ENCODE peak calls at places on chromosomes 1 and 21, in ten cellular contexts. C, Y, G, R, Z, T, W, H, N and U are unnamed samples.

GRCh38 chr1:101005191-101005590 is 20.4 kb downstream of the DPH5 start:
- DNase-seq in C (no peak), Y (no peak), G (no peak), R (no peak), Z (no peak), T (no peak), W (no peak), H (no peak), N (no peak), U (no peak)

GRCh38 chr1:31417148-31417547 is 4.1 kb downstream of the SERINC2 start:
- DNase-seq in C (no peak), Y (no peak), G (no peak), R (no peak), Z (no peak), T (no peak), W (no peak), H (no peak), N (no peak), U (no peak)

GRCh38 chr1:201696217-201696761 is 132.7 kb upstream of the IPO9 start:
- DNase-seq in C (peak; percentile 88), Y (peak; percentile 96), G (no peak), R (no peak), Z (no peak), T (peak; percentile 99), W (no peak), H (peak; percentile 91), N (peak; percentile 36), U (peak; percentile 74)

GRCh38 chr1:165900576-165901380 is 73.4 kb downstream of the UCK2 start:
- DNase-seq in C (peak; percentile 66), Y (no peak), G (no peak), R (peak; percentile 36), Z (peak; percentile 27), T (peak; percentile 55), W (no peak), H (peak; percentile 14), N (no peak), U (no peak)

GRCh38 chr1:15402809-15403450 is 6.8 kb upstream of the EFHD2 start:
- DNase-seq in C (no peak), Y (no peak), G (no peak), R (peak; percentile 68), Z (no peak), T (no peak), W (no peak), H (no peak), N (no peak), U (no peak)

GRCh38 chr21:31987696-31988095 is 114.9 kb downstream of the HUNK start:
- DNase-seq in C (no peak), Y (no peak), G (no peak), R (no peak), Z (no peak), T (no peak), W (no peak), H (no peak), N (no peak), U (no peak)

GRCh38 chr21:36422279-36423098 is 37.3 kb downstream of the CHAF1B start:
- DNase-seq in C (no peak), Y (peak; percentile 19), G (peak; percentile 8), R (peak; percentile 30), Z (peak; percentile 86), T (peak; percentile 69), W (peak; percentile 47), H (peak; percentile 67), N (peak; percentile 80), U (no peak)

GRCh38 chr1:145701306-145701862 is 5.8 kb downstream of the PDZK1 start:
- DNase-seq in C (no peak), Y (no peak), G (no peak), R (no peak), Z (no peak), T (peak; percentile 54), W (no peak), H (no peak), N (no peak), U (no peak)

GRCh38 chr1:93694833-93695232 is 13.2 kb upstream of the BCAR3 start:
- DNase-seq in C (no peak), Y (no peak), G (no peak), R (no peak), Z (peak; percentile 58), T (peak; percentile 39), W (no peak), H (no peak), N (peak; percentile 63), U (no peak)

GRCh38 chr1:152244576-152244975 is 20.6 kb upstream of the HRNR start:
- DNase-seq in C (no peak), Y (no peak), G (no peak), R (no peak), Z (no peak), T (peak; percentile 15), W (no peak), H (no peak), N (no peak), U (no peak)

GRCh38 chr1:38464071-38464661 is 395.4 kb downstream of the RRAGC start:
- DNase-seq in C (no peak), Y (no peak), G (no peak), R (no peak), Z (no peak), T (no peak), W (no peak), H (no peak), N (no peak), U (no peak)

GRCh38 chr1:99781798-99782197 is 15.4 kb upstream of the FRRS1 start:
- DNase-seq in C (no peak), Y (no peak), G (no peak), R (no peak), Z (no peak), T (no peak), W (no peak), H (no peak), N (no peak), U (no peak)

GRCh38 chr21:33229099-33229775 is 501 bp upstream of the IFNAR2 start:
- DNase-seq in C (no peak), Y (no peak), G (no peak), R (peak; percentile 26), Z (no peak), T (no peak), W (no peak), H (no peak), N (no peak), U (no peak)

GRCh38 chr1:54384921-54385726 is 21.1 kb downstream of the SSBP3 start:
- DNase-seq in C (no peak), Y (no peak), G (no peak), R (no peak), Z (no peak), T (peak; percentile 86), W (no peak), H (no peak), N (no peak), U (no peak)

GRCh38 chr1:40122865-40123264 is 25.8 kb upstream of the PPT1 start:
- DNase-seq in C (no peak), Y (no peak), G (no peak), R (no peak), Z (no peak), T (no peak), W (no peak), H (no peak), N (no peak), U (no peak)

GRCh38 chr1:233707153-233707905 is 93.4 kb downstream of the KCNK1 start:
- DNase-seq in C (no peak), Y (peak; percentile 11), G (no peak), R (no peak), Z (no peak), T (peak; percentile 39), W (no peak), H (no peak), N (peak; percentile 33), U (no peak)

GRCh38 chr1:168164771-168165170 is 14.0 kb upstream of the TIPRL start:
- DNase-seq in C (no peak), Y (no peak), G (no peak), R (no peak), Z (no peak), T (peak; percentile 31), W (no peak), H (no peak), N (no peak), U (no peak)

GRCh38 chr1:156898151-156898550 is 4.6 kb downstream of the PEAR1 start:
- DNase-seq in C (no peak), Y (no peak), G (no peak), R (no peak), Z (no peak), T (peak; percentile 82), W (no peak), H (peak; percentile 51), N (no peak), U (no peak)

GRCh38 chr1:246786606-246787238 is 62.5 kb downstream of the SCCPDH start:
- DNase-seq in C (no peak), Y (no peak), G (no peak), R (peak; percentile 48), Z (no peak), T (no peak), W (no peak), H (no peak), N (no peak), U (no peak)

GRCh38 chr1:209215826-209216225 is 367.7 kb upstream of the CAMK1G start:
- DNase-seq in C (no peak), Y (no peak), G (no peak), R (no peak), Z (no peak), T (no peak), W (no peak), H (no peak), N (no peak), U (no peak)

GRCh38 chr1:154490327-154490726 is 11.7 kb upstream of the TDRD10 start:
- DNase-seq in C (no peak), Y (no peak), G (no peak), R (no peak), Z (no peak), T (no peak), W (no peak), H (no peak), N (no peak), U (no peak)

GRCh38 chr1:68255301-68255700 is 23.0 kb upstream of the WLS start:
- DNase-seq in C (no peak), Y (no peak), G (no peak), R (no peak), Z (no peak), T (no peak), W (no peak), H (no peak), N (no peak), U (no peak)

GRCh38 chr1:160866001-160866704 is 3.5 kb upstream of the CD244 start:
- DNase-seq in C (no peak), Y (no peak), G (no peak), R (no peak), Z (no peak), T (no peak), W (no peak), H (no peak), N (no peak), U (no peak)

GRCh38 chr1:12454406-12455391 is 163.3 kb downstream of the DHRS3 start:
- DNase-seq in C (no peak), Y (peak; percentile 63), G (no peak), R (no peak), Z (no peak), T (peak; percentile 82), W (no peak), H (peak; percentile 81), N (no peak), U (peak; percentile 68)

GRCh38 chr1:47757226-47757975 is 239.8 kb downstream of the TRABD2B start:
- DNase-seq in C (no peak), Y (no peak), G (no peak), R (no peak), Z (peak; percentile 13), T (no peak), W (no peak), H (no peak), N (no peak), U (no peak)

GRCh38 chr1:200314085-200314750 is 95.6 kb downstream of the ZNF281 start:
- DNase-seq in C (no peak), Y (peak; percentile 56), G (no peak), R (no peak), Z (no peak), T (peak; percentile 93), W (no peak), H (peak; percentile 51), N (peak; percentile 36), U (no peak)

GRCh38 chr1:183580281-183580682 is 10.0 kb downstream of the NCF2 start:
- DNase-seq in C (no peak), Y (no peak), G (no peak), R (peak; percentile 25), Z (peak; percentile 82), T (peak; percentile 37), W (no peak), H (no peak), N (peak; percentile 63), U (no peak)

GRCh38 chr1:162678439-162678838 is 46.2 kb downstream of the DDR2 start:
- DNase-seq in C (no peak), Y (peak; percentile 62), G (no peak), R (no peak), Z (no peak), T (peak; percentile 91), W (no peak), H (peak; percentile 52), N (no peak), U (peak; percentile 54)